ENCODE peak calls at places on chromosomes 16 and 17, in eight cellular contexts. S is heart right ventricle; W is MM.1S; N is RWPE1; Y is heart left ventricle; Q is neural progenitor cell; D is psoas muscle; E is CD8-positive, alpha-beta memory T cell. J is an unnamed sample.

GRCh38 chr16:24253192-24253591 is 2.9 kb upstream of the CACNG3 start:
- DNase-seq in E (peak), Q (peak), N (peak), W (peak), S (peak), Y (no peak), D (no peak), J (peak)

GRCh38 chr16:83211711-83212110 is 584.9 kb downstream of the CDH13 start:
- DNase-seq in E (no peak), Q (peak), W (no peak), Y (no peak), D (no peak), N (no peak), S (no peak), J (no peak)

GRCh38 chr17:76076100-76076764 is 1.7 kb downstream of the GALR2 start:
- DNase-seq in E (no peak), D (no peak), Q (peak), Y (no peak), S (no peak), N (no peak), W (no peak), J (no peak)

GRCh38 chr17:57574040-57574513 is 171.0 kb downstream of the CCDC182 start:
- DNase-seq in D (peak), Y (peak), N (no peak), S (peak), E (no peak), W (no peak), Q (no peak), J (no peak)

GRCh38 chr16:51390877-51391276 is 239.8 kb upstream of the SALL1 start:
- DNase-seq in W (no peak), S (no peak), Q (peak), D (no peak), E (no peak), Y (no peak), N (no peak), J (no peak)

GRCh38 chr16:89873822-89874689 is 664 bp downstream of the TCF25 start:
- DNase-seq in Y (peak), D (peak), N (peak), E (peak), W (peak), Q (peak), S (peak), J (peak)

GRCh38 chr16:86073763-86074493 is 175.0 kb downstream of the IRF8 start:
- DNase-seq in E (no peak), W (no peak), Y (no peak), N (no peak), D (no peak), S (no peak), Q (no peak), J (no peak)

GRCh38 chr17:63601439-63602371 is 1.0 kb downstream of the TACO1 start:
- DNase-seq in Q (peak), S (no peak), D (no peak), W (no peak), E (no peak), Y (no peak), N (no peak), J (peak)

GRCh38 chr16:6124136-6124535 is 1026.5 kb upstream of the EEF2KMT start:
- DNase-seq in Q (peak), N (no peak), S (no peak), Y (no peak), D (no peak), W (no peak), E (no peak), J (no peak)

GRCh38 chr16:47938272-47938671 is 217.5 kb downstream of the ABCC12 start:
- DNase-seq in D (no peak), Y (no peak), W (no peak), Q (no peak), N (no peak), S (no peak), E (no peak), J (no peak)

GRCh38 chr16:19223235-19223847 is 55.3 kb downstream of the SYT17 start:
- DNase-seq in E (no peak), D (no peak), S (no peak), W (peak), Y (no peak), N (no peak), Q (peak), J (peak)

GRCh38 chr16:47142469-47143328 is 1.0 kb downstream of the NETO2 start:
- DNase-seq in D (peak), E (peak), Y (peak), N (peak), S (peak), Q (peak), W (peak), J (peak)

GRCh38 chr16:7057458-7057857 is 275.2 kb upstream of the RBFOX1 start:
- DNase-seq in E (no peak), S (no peak), W (no peak), D (no peak), N (no peak), Q (no peak), Y (no peak), J (no peak)

GRCh38 chr17:44844390-44844830 is 3.3 kb upstream of the HIGD1B start:
- DNase-seq in Y (peak), N (no peak), Q (peak), S (peak), D (peak), W (no peak), E (no peak), J (no peak)

GRCh38 chr17:8016632-8017424 is 14.4 kb downstream of the GUCY2D start:
- DNase-seq in E (peak), Q (peak), Y (no peak), S (no peak), W (peak), N (no peak), D (peak), J (peak)

GRCh38 chr17:45040459-45040858 is 11.0 kb downstream of the DCAKD start:
- DNase-seq in Y (no peak), E (no peak), D (peak), S (no peak), W (no peak), Q (peak), N (no peak), J (no peak)

GRCh38 chr17:33914120-33914519 is 341.0 kb upstream of the CCL2 start:
- DNase-seq in W (no peak), E (no peak), Q (no peak), Y (no peak), D (no peak), S (no peak), N (no peak), J (no peak)

GRCh38 chr16:53465606-53466290 is 31.5 kb downstream of the RBL2 start:
- DNase-seq in Y (no peak), E (no peak), Q (no peak), D (no peak), S (no peak), W (peak), N (peak), J (no peak)

GRCh38 chr17:4136373-4136772 is 6.5 kb downstream of the ZZEF1 start:
- DNase-seq in W (no peak), E (no peak), Y (peak), Q (no peak), N (no peak), D (peak), S (peak), J (no peak)

GRCh38 chr16:48539485-48540221 is 70.3 kb downstream of the N4BP1 start:
- DNase-seq in D (no peak), N (no peak), E (no peak), Q (no peak), W (no peak), S (no peak), Y (no peak), J (no peak)

GRCh38 chr17:45302649-45303173 is 14.1 kb downstream of the MAP3K14 start:
- DNase-seq in E (peak), N (no peak), D (no peak), Y (no peak), S (no peak), Q (no peak), W (peak), J (no peak)

GRCh38 chr17:7611635-7612293 is 2.9 kb downstream of the FXR2 start:
- DNase-seq in E (no peak), W (no peak), D (no peak), N (no peak), Q (no peak), Y (no peak), S (no peak), J (no peak)

GRCh38 chr17:31596382-31597323 is 205.2 kb downstream of the RAB11FIP4 start:
- DNase-seq in W (peak), S (peak), Y (peak), N (peak), E (no peak), Q (peak), D (peak), J (no peak)

GRCh38 chr16:24988593-24989338 is 26.4 kb downstream of the ARHGAP17 start:
- DNase-seq in Y (no peak), W (peak), Q (no peak), S (peak), E (no peak), D (no peak), N (no peak), J (peak)

GRCh38 chr17:76498886-76499667 is 2.1 kb downstream of the RHBDF2 start:
- DNase-seq in S (no peak), E (no peak), Y (no peak), N (peak), D (no peak), W (no peak), Q (no peak), J (peak)

GRCh38 chr16:55948230-55948629 is 73.1 kb upstream of the CES5A start:
- DNase-seq in D (no peak), N (no peak), W (no peak), Q (no peak), S (no peak), Y (no peak), E (no peak), J (no peak)

GRCh38 chr17:16415031-16415924 is at the start of gene TRPV2:
- DNase-seq in S (no peak), W (peak), N (no peak), D (peak), Y (peak), E (peak), Q (peak), J (peak)

GRCh38 chr17:15298176-15298575 is 33.0 kb upstream of the PMP22 start:
- DNase-seq in Y (no peak), S (no peak), Q (no peak), W (no peak), D (no peak), E (no peak), N (no peak), J (no peak)

GRCh38 chr17:31296156-31296555 is 883 bp downstream of the OMG start:
- DNase-seq in Q (no peak), D (no peak), N (no peak), W (no peak), Y (no peak), S (no peak), E (no peak), J (no peak)

GRCh38 chr17:54527941-54528340 is 372.7 kb upstream of the TOM1L1 start:
- DNase-seq in W (peak), E (no peak), Q (no peak), D (no peak), Y (no peak), S (no peak), N (no peak), J (no peak)

GRCh38 chr17:80195671-80196529 is 24.2 kb downstream of the SGSH start:
- DNase-seq in S (no peak), Q (peak), Y (no peak), E (peak), N (no peak), W (peak), D (no peak), J (peak)

DNA sequence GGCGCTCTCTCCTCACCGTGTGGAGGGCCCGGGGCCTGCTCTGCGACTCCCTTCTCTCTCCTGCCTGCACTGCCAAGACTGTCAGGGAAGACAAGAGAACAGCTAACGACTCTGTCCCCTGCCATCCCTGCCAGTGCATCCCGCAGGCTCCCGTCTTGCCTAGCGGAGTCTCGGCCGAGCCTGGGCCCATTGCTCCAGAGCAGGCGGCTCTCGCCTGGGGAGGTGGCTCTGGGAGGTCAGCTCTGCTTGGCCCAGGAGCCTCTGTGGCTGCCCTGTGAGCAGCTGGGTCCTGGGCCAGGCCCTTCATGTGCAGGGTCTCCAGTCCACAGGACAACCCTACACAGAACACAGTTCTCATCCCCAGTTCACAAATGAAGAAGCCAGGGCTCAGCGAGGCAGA is 53.0 kb downstream of the WNT3 start:
- DNase-seq in D (no peak), N (no peak), S (no peak), E (no peak), W (no peak), Y (no peak), Q (no peak), J (no peak)
- H3K27ac ChIP-seq in D (no peak), N (peak), S (peak), E (no peak), W (no peak), Y (peak), Q (no peak), J (no peak)

GRCh38 chr16:27317738-27318398 is 4.1 kb downstream of the IL4R start:
- DNase-seq in E (peak), W (no peak), Q (no peak), N (no peak), S (no peak), D (no peak), Y (no peak), J (no peak)
- H3K27ac ChIP-seq in E (no peak), W (no peak), Q (no peak), N (peak), S (peak), D (no peak), Y (no peak), J (no peak)

DNA sequence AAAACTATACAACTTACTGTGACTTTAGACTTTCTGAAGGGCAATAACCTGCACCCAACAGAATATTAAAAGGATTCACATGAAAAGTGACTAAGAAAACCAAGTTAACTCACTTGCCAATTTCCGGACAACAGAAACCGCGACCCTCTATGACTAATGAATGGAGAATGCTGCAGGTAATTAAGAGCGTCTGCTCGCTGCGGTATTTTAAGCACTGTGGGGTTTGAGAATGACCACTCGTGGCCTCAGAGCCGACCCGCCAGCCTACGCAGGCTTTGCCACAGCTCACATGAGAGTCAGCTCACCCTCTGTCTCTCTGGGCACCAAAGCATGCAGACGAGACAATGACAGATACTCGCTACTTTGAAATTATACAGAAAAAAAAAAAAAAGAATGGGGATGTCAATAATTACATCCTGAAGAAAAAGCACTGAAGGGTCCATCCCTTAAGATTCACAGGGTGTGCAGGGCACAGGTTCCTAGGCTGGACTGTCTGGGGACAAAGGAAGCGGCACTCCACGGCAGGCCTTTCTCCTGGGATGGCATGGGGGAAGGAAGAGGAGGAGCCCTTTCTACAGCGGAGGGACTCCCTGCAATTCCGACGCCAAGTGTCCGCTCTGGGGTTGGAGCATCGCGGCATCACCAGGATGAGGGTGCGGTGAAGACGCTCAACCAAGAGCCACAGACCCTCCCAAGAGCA is 35.0 kb downstream of the ZCCHC14 start:
- DNase-seq in D (no peak), N (peak), E (no peak), W (no peak), S (no peak), Q (no peak), Y (no peak), J (no peak)
- H3K27ac ChIP-seq in D (no peak), N (peak), E (no peak), W (no peak), S (no peak), Q (no peak), Y (peak), J (no peak)

GRCh38 chr16:70576431-70577255 is 53.0 kb downstream of the SF3B3 start:
- DNase-seq in D (no peak), S (no peak), W (peak), Y (no peak), E (no peak), Q (no peak), N (peak), J (no peak)
- H3K27ac ChIP-seq in D (peak), S (no peak), W (peak), Y (no peak), E (no peak), Q (peak), N (peak), J (no peak)

GRCh38 chr17:39223907-39224777 is 1.6 kb downstream of the STAC2 start:
- DNase-seq in N (no peak), E (no peak), W (no peak), Q (no peak), Y (no peak), D (no peak), S (no peak), J (no peak)

GRCh38 chr17:39224778-39225307 is 902 bp downstream of the STAC2 start:
- DNase-seq in S (no peak), Y (no peak), W (no peak), N (no peak), Q (peak), D (no peak), E (no peak), J (no peak)

GRCh38 chr17:39227364-39227919 is 1.7 kb upstream of the STAC2 start:
- DNase-seq in Q (no peak), Y (no peak), S (no peak), W (no peak), N (no peak), D (no peak), E (no peak), J (no peak)

GRCh38 chr17:39225974-39226683 is 384 bp upstream of the STAC2 start:
- DNase-seq in S (peak), Y (peak), D (peak), E (peak), W (no peak), N (no peak), Q (peak), J (peak)

DNA sequence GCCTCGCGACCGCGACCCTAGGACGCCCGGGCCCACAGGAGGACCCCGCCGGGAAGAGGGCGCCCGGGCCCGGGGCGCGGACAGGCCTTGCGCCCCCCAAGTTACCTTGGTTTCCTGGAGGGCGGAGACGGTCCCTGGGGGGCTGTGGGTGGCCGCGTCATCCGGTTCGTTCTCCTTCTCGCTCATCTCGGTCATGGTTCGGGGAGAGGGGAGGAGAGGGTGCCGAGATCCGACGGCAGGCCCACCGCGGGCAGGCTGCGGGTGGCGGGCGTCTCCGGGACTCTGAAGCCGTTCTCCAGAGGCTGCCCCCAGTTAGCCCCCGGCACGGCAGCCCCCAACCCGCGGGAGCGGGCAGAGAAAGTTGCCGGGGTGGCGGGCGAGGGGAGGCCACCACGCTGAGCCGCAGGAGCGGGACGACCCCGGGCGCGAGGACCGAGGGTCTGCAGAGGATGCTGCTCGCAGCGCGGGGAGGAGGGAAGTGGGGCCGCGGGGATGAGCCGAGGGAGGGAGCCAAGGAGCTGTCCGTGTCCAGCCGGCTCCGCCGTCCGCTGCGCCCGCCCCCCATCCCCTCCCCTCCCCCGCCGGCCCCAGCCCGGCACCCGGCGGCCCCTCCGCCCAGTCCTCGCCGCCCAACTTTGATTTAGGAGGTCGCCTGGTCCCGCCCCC is at the start of gene STAC2:
- DNase-seq in N (no peak), D (no peak), W (no peak), Q (no peak), Y (no peak), E (peak), S (no peak), J (no peak)
- H3K27ac ChIP-seq in N (no peak), D (no peak), W (no peak), Q (no peak), Y (no peak), E (no peak), S (no peak), J (no peak)

J was measured in WERI-Rb-1.